ENCODE peak calls at places on chromosomes 3 and 15, in nine cellular contexts. F is glutamatergic neuron; P is HTR-8/SVneo; X is non-pigmented ciliary epithelial cell; E is NCI-H1105 treated with DMSO at 0.1 percent for 48 hours; C is activated T-cell treated with anti-CD3 and anti-CD28 coated beads, Interleukin-2, amount 50 U/mL, for 72 hours; S is amniotic epithelial cell; U is PC-3; O is brain microvascular endothelial cell. K is an unnamed sample.

GRCh38 chr3:69855436-69856162 is 116.3 kb downstream of the MITF start:
- DNase-seq in S (peak; percentile 90), C (no peak), F (no peak), P (peak; percentile 27), E (no peak), O (peak; percentile 82), U (peak; percentile 31), X (no peak), K (no peak)

GRCh38 chr3:114504941-114505632 is 211.3 kb downstream of the TIGIT start:
- DNase-seq in X (no peak), F (no peak), O (no peak), P (no peak), E (no peak), U (peak; percentile 53), S (no peak), C (no peak), K (peak; percentile 5)

GRCh38 chr3:181941250-181941649 is 229.5 kb downstream of the SOX2 start:
- DNase-seq in S (no peak), X (no peak), E (no peak), F (no peak), P (no peak), O (no peak), U (no peak), C (no peak), K (no peak)

GRCh38 chr15:69860316-69860715 is 237.4 kb downstream of the TLE3 start:
- DNase-seq in X (no peak), E (no peak), U (no peak), C (no peak), F (no peak), O (no peak), P (no peak), S (no peak), K (no peak)

GRCh38 chr3:158489181-158489580 is 81.8 kb upstream of the MLF1 start:
- DNase-seq in F (no peak), C (no peak), O (no peak), U (no peak), P (no peak), S (no peak), E (no peak), X (no peak), K (no peak)

GRCh38 chr15:59268199-59268979 is 61.7 kb downstream of the LDHAL6B start:
- DNase-seq in S (peak; percentile 58), X (peak; percentile 42), O (no peak), P (no peak), U (peak; percentile 63), E (no peak), C (no peak), F (no peak), K (no peak)

GRCh38 chr15:83018477-83018876 is 7.0 kb upstream of the C15orf40 start:
- DNase-seq in S (no peak), P (no peak), X (no peak), C (no peak), U (no peak), E (no peak), O (no peak), F (no peak), K (no peak)

GRCh38 chr3:126419886-126420786 is 25.4 kb downstream of the CFAP100 start:
- DNase-seq in U (no peak), E (no peak), F (no peak), C (no peak), S (no peak), O (no peak), X (no peak), P (peak; percentile 28), K (no peak)

GRCh38 chr3:175526609-175527280 is 667.6 kb downstream of the NAALADL2 start:
- DNase-seq in O (no peak), X (no peak), S (no peak), U (no peak), F (no peak), E (no peak), P (no peak), C (no peak), K (no peak)

GRCh38 chr3:180036092-180036677 is 552 bp downstream of the PEX5L start:
- DNase-seq in P (no peak), S (no peak), X (no peak), F (peak; percentile 25), U (no peak), O (no peak), E (peak; percentile 74), C (no peak), K (no peak)

GRCh38 chr3:170726976-170727661 is 141.2 kb upstream of the SLC7A14 start:
- DNase-seq in U (peak; percentile 84), X (peak; percentile 88), E (no peak), C (no peak), P (peak; percentile 45), F (no peak), S (peak; percentile 92), O (peak; percentile 88), K (no peak)

GRCh38 chr3:35537265-35537664 is 102.1 kb upstream of the ARPP21 start:
- DNase-seq in S (no peak), X (no peak), O (no peak), U (no peak), E (peak; percentile 11), C (no peak), F (no peak), P (no peak), K (no peak)

GRCh38 chr3:67647390-67647878 is 7.0 kb downstream of the SUCLG2 start:
- DNase-seq in F (no peak), C (no peak), E (no peak), U (peak; percentile 88), X (peak; percentile 98), O (peak; percentile 99), P (peak; percentile 77), S (peak; percentile 100), K (no peak)

GRCh38 chr3:78204977-78205376 is 1165.1 kb downstream of the ROBO2 start:
- DNase-seq in E (no peak), P (peak; percentile 45), U (peak; percentile 82), F (no peak), C (no peak), O (peak; percentile 82), S (peak; percentile 72), X (peak; percentile 63), K (no peak)

GRCh38 chr15:43903864-43904290 is 77.1 kb downstream of the WDR76 start:
- DNase-seq in S (peak; percentile 50), X (no peak), E (peak; percentile 30), C (peak; percentile 73), U (peak; percentile 90), O (peak; percentile 52), F (peak; percentile 69), P (peak; percentile 67), K (peak; percentile 65)

GRCh38 chr15:27576576-27576975 is 522.5 kb downstream of the OCA2 start:
- DNase-seq in O (no peak), E (no peak), F (no peak), P (no peak), C (no peak), U (no peak), X (no peak), S (no peak), K (no peak)

GRCh38 chr3:61869378-61869777 is 308.0 kb downstream of the PTPRG start:
- DNase-seq in X (no peak), U (no peak), O (no peak), P (no peak), C (no peak), S (no peak), E (no peak), F (no peak), K (no peak)

GRCh38 chr3:127218457-127218922 is 25.6 kb downstream of the PRR23E start:
- DNase-seq in X (no peak), F (no peak), O (no peak), E (no peak), U (no peak), C (no peak), S (no peak), P (no peak), K (no peak)

GRCh38 chr3:134294302-134294925 is 43.8 kb upstream of the RYK start:
- DNase-seq in F (no peak), P (no peak), E (no peak), C (peak; percentile 78), U (no peak), O (no peak), S (no peak), X (no peak), K (peak; percentile 78)

GRCh38 chr3:183695569-183696364 is 1.8 kb upstream of the YEATS2 start:
- DNase-seq in U (no peak), E (no peak), F (no peak), X (no peak), P (no peak), S (no peak), C (no peak), O (no peak), K (no peak)

K was measured in stimulated activated CD4-positive, alpha-beta T cell treated with anti-CD3 and anti-CD28 coated beads, Interleukin-15, amount 100 ng/mL, for 24 hours.